ENCODE peak calls at places on chromosomes 2 and 18, in six cellular contexts. Z is SK-N-SH, W is K562, V is GM12878, U is HepG2, E is H1. R is an unnamed sample.
A peak's percentile ranks its signal among the peaks of the same experiment; 100 is the strongest.

GRCh38 chr2:7812231-7812995 is 869.4 kb upstream of the ID2 start:
- DNase-seq in Z (no peak), W (no peak), V (no peak), U (no peak), E (no peak), R (no peak)

GRCh38 chr18:79988079-79988924 is at the start of gene TXNL4A:
- DNase-seq in Z (peak; percentile 92), W (peak; percentile 83), V (peak; percentile 54), U (peak; percentile 69), E (peak; percentile 86), R (peak; percentile 50)

GRCh38 chr2:46537046-46537445 is 57.7 kb downstream of the TMEM247 start:
- DNase-seq in Z (no peak), W (no peak), V (no peak), U (no peak), E (no peak), R (no peak)

GRCh38 chr18:58091099-58091611 is 47.1 kb downstream of the NEDD4L start:
- DNase-seq in Z (no peak), W (no peak), V (peak; percentile 72), U (no peak), E (no peak), R (peak; percentile 5)

GRCh38 chr18:56563568-56563967 is 74.8 kb downstream of the TXNL1 start:
- DNase-seq in Z (no peak), W (peak; percentile 41), V (no peak), U (peak; percentile 51), E (peak; percentile 79), R (peak; percentile 2)

GRCh38 chr18:7895346-7895745 is 328.2 kb downstream of the PTPRM start:
- DNase-seq in Z (no peak), W (no peak), V (no peak), U (no peak), E (no peak), R (no peak)

GRCh38 chr2:239685556-239685955 is 284.7 kb upstream of the HDAC4 start:
- DNase-seq in Z (no peak), W (no peak), V (no peak), U (no peak), E (peak; percentile 23), R (no peak)

GRCh38 chr2:19357383-19358241 is 811 bp downstream of the OSR1 start:
- DNase-seq in Z (peak; percentile 46), W (no peak), V (no peak), U (no peak), E (peak; percentile 64), R (no peak)

GRCh38 chr2:176129013-176129796 is at the start of gene HOXD8:
- DNase-seq in Z (peak; percentile 88), W (peak; percentile 32), V (no peak), U (no peak), E (peak; percentile 69), R (peak; percentile 85)

GRCh38 chr18:6086731-6087130 is 191.4 kb upstream of the TMEM200C start:
- DNase-seq in Z (no peak), W (no peak), V (no peak), U (no peak), E (no peak), R (no peak)

GRCh38 chr18:45161850-45162249 is 453.4 kb upstream of the SLC14A2 start:
- DNase-seq in Z (no peak), W (no peak), V (peak; percentile 50), U (no peak), E (no peak), R (no peak)

GRCh38 chr18:48392266-48392665 is 16.9 kb downstream of the ZBTB7C start:
- DNase-seq in Z (no peak), W (no peak), V (no peak), U (no peak), E (no peak), R (no peak)

GRCh38 chr2:182379235-182379634 is 47.6 kb downstream of the PDE1A start:
- DNase-seq in Z (peak; percentile 27), W (no peak), V (no peak), U (no peak), E (no peak), R (no peak)

GRCh38 chr2:47724221-47724981 is 58.5 kb upstream of the MSH6 start:
- DNase-seq in Z (no peak), W (no peak), V (peak; percentile 100), U (no peak), E (no peak), R (peak; percentile 18)

GRCh38 chr2:239180526-239181073 is 220.2 kb downstream of the HDAC4 start:
- DNase-seq in Z (no peak), W (no peak), V (no peak), U (no peak), E (no peak), R (no peak)

GRCh38 chr2:85792783-85793441 is 39.1 kb downstream of the ATOH8 start:
- DNase-seq in Z (peak; percentile 17), W (no peak), V (no peak), U (no peak), E (no peak), R (peak; percentile 48)

GRCh38 chr18:8314123-8314522 is 295.1 kb upstream of the RAB12 start:
- DNase-seq in Z (no peak), W (peak; percentile 20), V (no peak), U (no peak), E (no peak), R (no peak)

GRCh38 chr2:237483018-237483731 is 3.9 kb upstream of the MLPH start:
- DNase-seq in Z (no peak), W (no peak), V (no peak), U (no peak), E (no peak), R (peak; percentile 90)

GRCh38 chr18:39448942-39449341 is 1883.3 kb upstream of the CELF4 start:
- DNase-seq in Z (no peak), W (no peak), V (no peak), U (no peak), E (no peak), R (no peak)

GRCh38 chr2:85648619-85649018 is 19.4 kb downstream of the SFTPB start:
- DNase-seq in Z (peak; percentile 49), W (peak; percentile 57), V (no peak), U (no peak), E (no peak), R (peak; percentile 72)

GRCh38 chr2:102442967-102443828 is 20.2 kb downstream of the IL18RAP start:
- DNase-seq in Z (no peak), W (no peak), V (no peak), U (peak; percentile 30), E (no peak), R (peak; percentile 13)

GRCh38 chr18:8439091-8439490 is 170.1 kb upstream of the RAB12 start:
- DNase-seq in Z (no peak), W (no peak), V (no peak), U (no peak), E (no peak), R (no peak)

GRCh38 chr2:236753611-236754010 is 184.0 kb downstream of the ACKR3 start:
- DNase-seq in Z (no peak), W (no peak), V (no peak), U (no peak), E (no peak), R (no peak)

GRCh38 chr2:42425697-42426096 is 64.7 kb upstream of the COX7A2L start:
- DNase-seq in Z (no peak), W (no peak), V (no peak), U (peak; percentile 31), E (no peak), R (no peak)

GRCh38 chr2:120390381-120391055 is 44.6 kb downstream of the INHBB start:
- DNase-seq in Z (no peak), W (no peak), V (no peak), U (no peak), E (no peak), R (no peak)

GRCh38 chr2:101113441-101114267 is 37.5 kb downstream of the TBC1D8 start:
- DNase-seq in Z (peak; percentile 56), W (no peak), V (no peak), U (peak; percentile 88), E (no peak), R (peak; percentile 96)

GRCh38 chr2:168180914-168181313 is 66.5 kb downstream of the STK39 start:
- DNase-seq in Z (no peak), W (no peak), V (no peak), U (peak; percentile 94), E (no peak), R (no peak)

GRCh38 chr2:96890726-96891385 is 21.0 kb upstream of the SEMA4C start:
- DNase-seq in Z (peak; percentile 68), W (no peak), V (no peak), U (no peak), E (no peak), R (no peak)

GRCh38 chr2:113242318-113242717 is 36.4 kb downstream of the PAX8 start:
- DNase-seq in Z (no peak), W (no peak), V (no peak), U (no peak), E (no peak), R (no peak)

GRCh38 chr2:113236367-113237159 is 42.2 kb downstream of the PAX8 start:
- DNase-seq in Z (no peak), W (no peak), V (no peak), U (no peak), E (no peak), R (no peak)

GRCh38 chr2:113240915-113241911 is 37.5 kb downstream of the PAX8 start:
- DNase-seq in Z (peak; percentile 30), W (peak; percentile 51), V (no peak), U (peak; percentile 90), E (no peak), R (peak; percentile 99)

GRCh38 chr2:113237604-113238003 is 41.1 kb downstream of the PAX8 start:
- DNase-seq in Z (no peak), W (no peak), V (no peak), U (peak; percentile 55), E (no peak), R (no peak)

GRCh38 chr2:113240150-113240914 is 38.4 kb downstream of the PAX8 start:
- DNase-seq in Z (peak; percentile 89), W (no peak), V (no peak), U (no peak), E (no peak), R (peak; percentile 74)
- TF ChIP-seq EP300 in Z (peak; percentile 44), W (no peak), V (no peak), U (no peak), E (no peak), R (peak; percentile 49)

GRCh38 chr2:1339757-1340515 is 73.3 kb upstream of the TPO start:
- DNase-seq in Z (no peak), W (no peak), V (no peak), U (no peak), E (no peak), R (no peak)

GRCh38 chr2:1341409-1342120 is 71.7 kb upstream of the TPO start:
- DNase-seq in Z (no peak), W (no peak), V (no peak), U (no peak), E (no peak), R (no peak)
- H3K4me2 ChIP-seq in Z (no peak overlapping the region), W (no peak overlapping the region), V (no peak overlapping the region), U (no peak overlapping the region), E (no peak overlapping the region), R (no peak overlapping the region)

DNA sequence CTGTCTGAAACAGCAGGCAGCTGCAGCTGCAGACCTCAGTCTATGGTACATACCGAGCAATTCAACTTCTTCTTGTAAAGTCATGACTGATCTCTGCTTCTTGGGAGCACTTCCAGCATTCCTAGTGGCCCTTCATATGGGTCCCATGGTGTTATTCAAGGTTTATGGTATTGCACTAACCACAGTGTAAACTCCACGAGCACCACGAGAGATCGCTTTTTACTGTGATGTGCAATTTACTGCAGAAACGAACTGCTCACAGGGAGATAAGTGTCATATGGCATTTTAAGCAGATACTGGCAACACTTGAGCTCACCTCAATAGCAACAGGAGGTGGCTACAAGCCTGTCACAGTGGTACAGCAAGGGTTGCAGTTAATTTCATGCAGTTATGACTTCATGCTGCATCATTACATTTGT is 38.6 kb upstream of the SH3BP4 start:
- DNase-seq in Z (no peak), W (no peak), V (no peak), U (no peak), E (no peak), R (no peak)
- TF ChIP-seq EP300 in Z (no peak), W (no peak), V (no peak), U (no peak), E (no peak), R (no peak)

GRCh38 chr2:143623270-143623669 is 494.1 kb downstream of the ARHGAP15 start:
- DNase-seq in Z (no peak), W (no peak), V (no peak), U (no peak), E (no peak), R (no peak)
- H3K4me2 ChIP-seq in Z (no peak overlapping the region), W (no peak overlapping the region), V (no peak overlapping the region), U (no peak overlapping the region), E (no peak overlapping the region), R (no peak overlapping the region)